ENCODE peak calls at places on chromosomes 16 and 17, in four cellular contexts. D, S, E and A are unnamed samples.

GRCh38 chr16:87457051-87457611 is 35.7 kb downstream of the ZCCHC14 start:
- DNase-seq in D (no peak), S (no peak), E (no peak), A (no peak)

GRCh38 chr17:41490022-41490421 is 312 bp upstream of the KRT36 start:
- DNase-seq in D (no peak), S (no peak), E (no peak), A (no peak)

GRCh38 chr17:73027130-73027741 is 65.3 kb downstream of the SLC39A11 start:
- DNase-seq in D (no peak), S (no peak), E (no peak), A (no peak)

GRCh38 chr17:50560931-50561750 is 626 bp downstream of the CACNA1G start:
- DNase-seq in D (no peak), S (no peak), E (no peak), A (no peak)

GRCh38 chr17:40362696-40363479 is 1.6 kb downstream of the GJD3 start:
- DNase-seq in D (no peak), S (peak; percentile 79), E (peak; percentile 85), A (peak; percentile 91)

GRCh38 chr16:14334366-14335105 is 263.4 kb downstream of the MRTFB start:
- DNase-seq in D (no peak), S (no peak), E (no peak), A (no peak)

GRCh38 chr16:21208831-21209230 is 2.5 kb downstream of the ZP2 start:
- DNase-seq in D (no peak), S (no peak), E (no peak), A (no peak)

GRCh38 chr16:19979638-19980037 is 94.1 kb downstream of the GPR139 start:
- DNase-seq in D (no peak), S (no peak), E (no peak), A (no peak)

GRCh38 chr16:72247821-72248253 is 75.9 kb upstream of the PMFBP1 start:
- DNase-seq in D (no peak), S (no peak), E (no peak), A (no peak)

GRCh38 chr16:29789775-29790182 is 772 bp upstream of the KIF22 start:
- DNase-seq in D (no peak), S (no peak), E (no peak), A (no peak)

GRCh38 chr17:78974635-78975591 is 4.8 kb downstream of the LGALS3BP start:
- DNase-seq in D (no peak), S (peak; percentile 52), E (no peak), A (no peak)

GRCh38 chr16:54479546-54479945 is 193.0 kb upstream of the IRX3 start:
- DNase-seq in D (no peak), S (no peak), E (no peak), A (no peak)

GRCh38 chr16:81536648-81537047 is 92.0 kb downstream of the CMIP start:
- DNase-seq in D (no peak), S (no peak), E (no peak), A (no peak)

GRCh38 chr17:57898487-57899311 is 48.9 kb upstream of the MRPS23 start:
- DNase-seq in D (no peak), S (no peak), E (peak; percentile 72), A (no peak)

GRCh38 chr16:20740007-20740883 is 1.4 kb downstream of the THUMPD1 start:
- DNase-seq in D (no peak), S (no peak), E (peak; percentile 19), A (no peak)

GRCh38 chr16:10180771-10181163 is 1.5 kb downstream of the GRIN2A start:
- DNase-seq in D (no peak), S (peak; percentile 61), E (peak; percentile 57), A (peak; percentile 65)

GRCh38 chr17:52957411-52957810 is 798.9 kb upstream of the CA10 start:
- DNase-seq in D (no peak), S (no peak), E (no peak), A (no peak)

GRCh38 chr17:77426676-77427386 is 286.1 kb downstream of the SEC14L1 start:
- DNase-seq in D (no peak), S (no peak), E (no peak), A (peak; percentile 47)

GRCh38 chr17:77429735-77429984 is 288.9 kb downstream of the SEC14L1 start:
- DNase-seq in D (no peak), S (no peak), E (no peak), A (no peak)

GRCh38 chr17:77427471-77427991 is 286.8 kb downstream of the SEC14L1 start:
- DNase-seq in D (no peak), S (no peak), E (no peak), A (peak; percentile 52)

GRCh38 chr17:77428901-77429734 is 288.3 kb downstream of the SEC14L1 start:
- DNase-seq in D (no peak), S (no peak), E (no peak), A (no peak)

DNA sequence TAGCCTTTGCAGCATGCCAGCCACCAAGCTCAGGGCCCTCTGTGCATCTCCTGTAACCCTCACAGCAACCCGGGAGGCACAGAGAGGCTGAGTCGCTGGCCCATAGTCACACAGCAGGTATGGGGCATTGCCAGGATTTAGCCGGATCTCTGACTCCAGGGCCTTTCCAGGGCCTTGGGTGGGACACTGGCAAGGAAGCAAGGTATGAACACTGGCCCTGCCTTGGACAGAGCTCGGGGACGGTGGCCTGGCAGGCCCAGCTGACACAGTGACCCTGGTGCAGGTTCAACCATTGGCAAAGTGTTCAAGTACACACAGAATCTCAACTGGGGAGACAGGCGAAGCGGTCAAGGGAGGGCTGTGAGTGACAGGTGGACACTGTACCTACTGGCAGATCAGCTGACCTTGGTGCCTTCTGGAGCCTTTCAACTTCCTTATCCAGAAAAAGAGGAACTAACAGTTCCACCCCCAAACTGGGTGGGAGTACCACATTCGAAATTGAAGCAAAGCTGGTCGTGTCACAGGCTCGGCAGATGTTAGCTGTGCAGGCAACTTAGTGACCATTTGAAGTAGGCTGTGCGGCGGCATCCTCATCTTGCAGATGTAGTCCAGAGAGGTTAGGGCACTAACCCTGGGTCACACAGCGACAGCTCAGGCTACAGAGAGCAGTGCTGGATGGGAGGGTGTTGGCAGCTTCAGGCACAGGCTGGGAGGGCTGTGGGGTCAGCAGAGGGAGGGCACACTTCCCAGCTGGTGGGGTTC is 287.4 kb downstream of the SEC14L1 start:
- DNase-seq in D (no peak), S (no peak), E (no peak), A (no peak)
- TF ChIP-seq TARDBP in D (no peak), S (no peak), E (no peak), A (no peak)

GRCh38 chr17:1068356-1068755 is 71.4 kb downstream of the TIMM22 start:
- DNase-seq in D (no peak), S (no peak), E (no peak), A (no peak)
- TF ChIP-seq TARDBP in D (no peak), S (no peak), E (no peak), A (no peak)

GRCh38 chr16:69845181-69845580 is 83.0 kb downstream of the WWP2 start:
- DNase-seq in D (no peak), S (no peak), E (peak; percentile 81), A (no peak)
- TF ChIP-seq TARDBP in D (no peak), S (no peak), E (peak; percentile 51), A (no peak)

GRCh38 chr16:57541754-57542435 is 548 bp upstream of the ADGRG5 start:
- DNase-seq in D (no peak), S (no peak), E (no peak), A (no peak)
- TF ChIP-seq TARDBP in D (no peak), S (no peak), E (no peak), A (no peak)

GRCh38 chr17:82424001-82424862 is 5.8 kb upstream of the OGFOD3 start:
- DNase-seq in D (no peak), S (peak; percentile 55), E (peak; percentile 72), A (peak; percentile 60)
- TF ChIP-seq TARDBP in D (no peak), S (no peak), E (no peak), A (no peak)

GRCh38 chr16:56600398-56600999 is 7.9 kb upstream of the MT2A start:
- DNase-seq in D (no peak), S (peak; percentile 52), E (peak; percentile 59), A (peak; percentile 47)

GRCh38 chr16:56604966-56605365 is 3.4 kb upstream of the MT2A start:
- DNase-seq in D (no peak), S (no peak), E (no peak), A (no peak)

GRCh38 chr16:56605475-56605874 is 2.9 kb upstream of the MT2A start:
- DNase-seq in D (no peak), S (no peak), E (no peak), A (no peak)

GRCh38 chr16:56603589-56603988 is 4.8 kb upstream of the MT2A start:
- DNase-seq in D (no peak), S (peak; percentile 47), E (peak; percentile 86), A (no peak)

GRCh38 chr16:56601325-56601724 is 7.1 kb upstream of the MT2A start:
- DNase-seq in D (no peak), S (no peak), E (no peak), A (no peak)
- TF ChIP-seq TARDBP in D (no peak), S (no peak), E (no peak), A (no peak)

GRCh38 chr16:75401697-75402096 is 31.6 kb downstream of the CFDP1 start:
- DNase-seq in D (no peak), S (no peak), E (no peak), A (no peak)
- TF ChIP-seq TARDBP in D (no peak), S (no peak), E (no peak), A (no peak)